ENCODE peak calls at places on chromosomes 4 and X, in nine cellular contexts. W is non-pigmented ciliary epithelial cell, X is right cardiac atrium, E is HS-5, Z is Right ventricle myocardium superior, T is IMR-90, D is stomach, Q is NCI-H1436, Y is retinal pigment epithelial cell. R is an unnamed sample.

GRCh38 chr4:20354120-20354519 is 102.4 kb downstream of the SLIT2 start:
- DNase-seq in W (no peak), X (no peak), E (no peak), Z (no peak), T (no peak), D (no peak), Q (no peak), Y (no peak), R (no peak)

GRCh38 chr4:86613734-86614133 is 19.6 kb downstream of the PTPN13 start:
- DNase-seq in W (no peak), X (no peak), E (no peak), Z (no peak), T (peak), D (no peak), Q (no peak), Y (no peak), R (no peak)

GRCh38 chr4:1241936-1242505 is 6.9 kb downstream of the CTBP1 start:
- DNase-seq in W (no peak), X (peak), E (no peak), Z (peak), T (no peak), D (no peak), Q (no peak), Y (no peak), R (no peak)

GRCh38 chr4:73675623-73676022 is 55.4 kb upstream of the RASSF6 start:
- DNase-seq in W (no peak), X (no peak), E (no peak), Z (no peak), T (no peak), D (no peak), Q (no peak), Y (no peak), R (no peak)

GRCh38 chrX:153869473-153870287 is 16.3 kb downstream of the L1CAM start:
- DNase-seq in W (no peak), X (peak), E (no peak), Z (no peak), T (no peak), D (no peak), Q (no peak), Y (no peak), R (no peak)

GRCh38 chr4:2258091-2259035 is 3.5 kb downstream of the MXD4 start:
- DNase-seq in W (no peak), X (peak), E (no peak), Z (peak), T (no peak), D (peak), Q (no peak), Y (no peak), R (no peak)

GRCh38 chr4:72377491-72378194 is 191.4 kb downstream of the ADAMTS3 start:
- DNase-seq in W (no peak), X (no peak), E (no peak), Z (no peak), T (peak), D (no peak), Q (no peak), Y (no peak), R (no peak)

GRCh38 chrX:270848-271367 is 10.3 kb upstream of the PLCXD1 start:
- DNase-seq in W (no peak), X (no peak), E (no peak), Z (peak), T (no peak), D (peak), Q (no peak), Y (no peak), R (no peak)

GRCh38 chr4:55124337-55125076 is 888 bp downstream of the KDR start:
- DNase-seq in W (no peak), X (peak), E (no peak), Z (peak), T (no peak), D (no peak), Q (no peak), Y (no peak), R (no peak)

GRCh38 chr4:78645853-78646757 is 94.5 kb downstream of the ANXA3 start:
- DNase-seq in W (peak), X (peak), E (peak), Z (peak), T (peak), D (peak), Q (no peak), Y (peak), R (no peak)

GRCh38 chrX:41971346-41971745 is 48.0 kb upstream of the CASK start:
- DNase-seq in W (no peak), X (no peak), E (no peak), Z (no peak), T (no peak), D (no peak), Q (no peak), Y (no peak), R (no peak)

GRCh38 chrX:117607571-117607970 is 509.0 kb downstream of the KLHL13 start:
- DNase-seq in W (no peak), X (no peak), E (no peak), Z (no peak), T (no peak), D (no peak), Q (no peak), Y (no peak), R (no peak)

GRCh38 chr4:169757575-169758184 is at the start of gene HPF1:
- DNase-seq in W (no peak), X (peak), E (peak), Z (peak), T (peak), D (peak), Q (peak), Y (no peak), R (peak)

GRCh38 chrX:151780621-151781020 is 46.1 kb downstream of the CNGA2 start:
- DNase-seq in W (no peak), X (no peak), E (no peak), Z (no peak), T (no peak), D (no peak), Q (no peak), Y (no peak), R (no peak)

GRCh38 chr4:23959401-23960148 is 69.7 kb upstream of the PPARGC1A start:
- DNase-seq in W (no peak), X (no peak), E (no peak), Z (no peak), T (no peak), D (no peak), Q (no peak), Y (no peak), R (no peak)